ENCODE peak calls at places on chromosomes 6 and 20, in five cellular contexts. U is astrocyte of the cerebellum, Y is AG10803, C is fibroblast of the aortic adventitia, H is GM12865. T is an unnamed sample.

GRCh38 chr6:17349437-17349836 is 44.0 kb upstream of the CAP2 start:
- DNase-seq in U (no peak), Y (peak; percentile 38), C (no peak), H (no peak), T (no peak)

GRCh38 chr6:34227656-34228421 is 8.8 kb upstream of the HMGA1 start:
- DNase-seq in U (no peak), Y (no peak), C (no peak), H (no peak), T (no peak)

GRCh38 chr6:39948156-39948850 is 14.0 kb upstream of the MOCS1 start:
- DNase-seq in U (no peak), Y (no peak), C (no peak), H (no peak), T (no peak)

GRCh38 chr6:111888928-111889696 is 15.9 kb upstream of the FYN start:
- DNase-seq in U (no peak), Y (peak; percentile 29), C (peak; percentile 40), H (no peak), T (no peak)

GRCh38 chr6:14476793-14477531 is 359.4 kb downstream of the CD83 start:
- DNase-seq in U (peak; percentile 31), Y (peak; percentile 94), C (peak; percentile 97), H (no peak), T (no peak)

GRCh38 chr6:42978793-42979522 is at the start of gene PEX6:
- DNase-seq in U (peak; percentile 35), Y (peak; percentile 81), C (peak; percentile 72), H (peak; percentile 96), T (peak; percentile 85)

GRCh38 chr20:57498425-57499400 is 26.2 kb downstream of the CTCFL start:
- DNase-seq in U (no peak), Y (peak; percentile 21), C (peak; percentile 30), H (peak; percentile 70), T (no peak)

GRCh38 chr6:124792386-124792785 is 169.9 kb upstream of the RNF217 start:
- DNase-seq in U (no peak), Y (no peak), C (no peak), H (no peak), T (no peak)

GRCh38 chr6:29647927-29648642 is 8.8 kb upstream of the MOG start:
- DNase-seq in U (no peak), Y (peak; percentile 45), C (peak; percentile 61), H (no peak), T (no peak)

GRCh38 chr6:117795234-117795633 is 111.8 kb upstream of the SLC35F1 start:
- DNase-seq in U (no peak), Y (no peak), C (no peak), H (no peak), T (no peak)

GRCh38 chr6:113381957-113382356 is 475.2 kb upstream of the MARCKS start:
- DNase-seq in U (peak; percentile 86), Y (peak; percentile 82), C (peak; percentile 92), H (peak; percentile 80), T (peak; percentile 43)

GRCh38 chr6:112640895-112641294 is 293.8 kb downstream of the RFPL4B start:
- DNase-seq in U (peak; percentile 66), Y (peak; percentile 82), C (peak; percentile 67), H (no peak), T (no peak)

GRCh38 chr20:43138061-43138860 is 51.4 kb downstream of the PTPRT start:
- DNase-seq in U (no peak), Y (no peak), C (no peak), H (no peak), T (no peak)

GRCh38 chr6:106253194-106253593 is 72.4 kb downstream of the ATG5 start:
- DNase-seq in U (peak; percentile 57), Y (peak; percentile 91), C (peak; percentile 81), H (no peak), T (no peak)

GRCh38 chr6:68196645-68197044 is 438.4 kb upstream of the ADGRB3 start:
- DNase-seq in U (no peak), Y (peak; percentile 2), C (peak; percentile 51), H (peak; percentile 61), T (peak; percentile 21)

GRCh38 chr6:34391711-34392496 is 565 bp downstream of the NUDT3 start:
- DNase-seq in U (no peak), Y (peak; percentile 41), C (peak; percentile 45), H (peak; percentile 83), T (peak; percentile 37)

GRCh38 chr6:167107787-167108186 is 15.1 kb upstream of the CCR6 start:
- DNase-seq in U (no peak), Y (no peak), C (no peak), H (no peak), T (no peak)

GRCh38 chr6:157172830-157173536 is 150.3 kb downstream of the TMEM242 start:
- DNase-seq in U (no peak), Y (no peak), C (no peak), H (no peak), T (no peak)

GRCh38 chr6:44222987-44223470 is 366 bp upstream of the SLC29A1 start:
- DNase-seq in U (no peak), Y (no peak), C (no peak), H (no peak), T (no peak)

GRCh38 chr6:43021270-43022047 is at the start of gene RRP36:
- DNase-seq in U (no peak), Y (peak; percentile 65), C (peak; percentile 56), H (peak; percentile 77), T (peak; percentile 18)

GRCh38 chr20:18977441-18977840 is 163.9 kb downstream of the SCP2D1 start:
- DNase-seq in U (no peak), Y (no peak), C (no peak), H (no peak), T (no peak)

GRCh38 chr20:5474646-5475550 is 158.1 kb upstream of the PROKR2 start:
- DNase-seq in U (no peak), Y (no peak), C (peak; percentile 6), H (no peak), T (no peak)

GRCh38 chr6:147949981-147950622 is 392.5 kb upstream of the SASH1 start:
- DNase-seq in U (no peak), Y (no peak), C (no peak), H (no peak), T (no peak)

GRCh38 chr6:4280721-4281120 is 145.3 kb upstream of the ECI2 start:
- DNase-seq in U (peak; percentile 35), Y (peak; percentile 85), C (peak; percentile 86), H (no peak), T (no peak)

GRCh38 chr6:143536866-143537691 is 25.6 kb upstream of the FUCA2 start:
- DNase-seq in U (peak; percentile 18), Y (peak; percentile 57), C (peak; percentile 46), H (peak; percentile 70), T (no peak)

GRCh38 chr6:133746417-133746770 is 142.5 kb upstream of the TCF21 start:
- DNase-seq in U (no peak), Y (no peak), C (no peak), H (no peak), T (no peak)

GRCh38 chr20:51930775-51931174 is 128.5 kb upstream of the SALL4 start:
- DNase-seq in U (peak; percentile 35), Y (peak; percentile 35), C (peak; percentile 87), H (no peak), T (no peak)

GRCh38 chr20:63469019-63469712 is 3.3 kb downstream of the KCNQ2 start:
- DNase-seq in U (no peak), Y (no peak), C (no peak), H (no peak), T (no peak)

GRCh38 chr6:14401181-14401745 is 283.7 kb downstream of the CD83 start:
- DNase-seq in U (no peak), Y (peak; percentile 33), C (no peak), H (no peak), T (no peak)

GRCh38 chr6:100455230-100456124 is 9.2 kb downstream of the SIM1 start:
- DNase-seq in U (no peak), Y (no peak), C (no peak), H (no peak), T (no peak)

GRCh38 chr20:24951536-24952047 is 2.5 kb downstream of the CST7 start:
- DNase-seq in U (no peak), Y (no peak), C (no peak), H (no peak), T (no peak)

GRCh38 chr20:52142801-52143200 is 48.8 kb downstream of the ZFP64 start:
- DNase-seq in U (no peak), Y (no peak), C (no peak), H (no peak), T (no peak)

GRCh38 chr6:14130431-14131075 is 13.0 kb downstream of the CD83 start:
- DNase-seq in U (no peak), Y (no peak), C (peak; percentile 19), H (no peak), T (no peak)

GRCh38 chr20:61967300-61967699 is 98.4 kb downstream of the TAF4 start:
- DNase-seq in U (no peak), Y (no peak), C (no peak), H (no peak), T (no peak)
- TF ChIP-seq CTCF in U (no peak), Y (no peak), C (no peak), H (no peak), T (no peak)

DNA sequence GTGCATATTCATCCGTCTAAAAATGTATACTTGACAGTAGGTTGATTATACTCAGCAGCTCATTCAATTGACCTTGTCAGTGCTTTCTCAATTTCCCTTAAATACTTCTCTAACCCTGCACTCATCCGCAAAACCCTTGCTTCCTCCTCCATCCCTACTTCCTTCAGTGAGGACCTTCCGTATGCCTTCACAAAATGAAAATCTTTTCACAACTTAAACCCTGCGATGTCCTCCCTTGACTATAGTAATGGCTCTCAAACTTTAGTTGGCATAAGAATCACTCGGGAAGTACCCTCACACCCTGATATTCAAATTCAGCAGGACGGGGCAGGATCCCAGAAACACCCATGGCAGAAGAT is 5.2 kb downstream of the MBOAT1 start:
- DNase-seq in U (no peak), Y (no peak), C (no peak), H (no peak), T (no peak)
- H3K4me3 ChIP-seq in U (no peak overlapping the region), Y (no peak overlapping the region), C (no peak overlapping the region), H (peak overlapping the region; percentile 41), T (peak overlapping the region; percentile 47)

DNA sequence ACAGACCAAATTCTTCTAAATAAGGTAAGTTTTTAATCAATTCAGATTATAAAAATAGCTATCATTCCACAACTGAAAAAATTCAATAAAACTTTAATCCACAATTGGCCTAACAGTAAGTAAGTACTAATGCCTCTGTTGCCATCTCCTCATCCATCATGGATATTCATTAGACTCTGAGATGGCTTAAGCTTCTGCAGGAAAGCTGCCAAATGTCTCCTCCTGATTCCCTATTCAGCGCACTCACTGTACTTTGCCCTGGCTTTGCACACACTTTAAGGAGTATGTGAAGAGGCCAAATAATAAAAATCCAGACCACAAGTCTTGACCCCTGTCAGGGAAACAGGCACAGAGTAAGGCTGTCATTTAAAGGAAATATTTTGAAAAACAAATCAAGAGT is 23.6 kb downstream of the PGM3 start:
- DNase-seq in U (no peak), Y (peak; percentile 6), C (no peak), H (no peak), T (no peak)
- TF ChIP-seq CTCF in U (no peak), Y (no peak), C (no peak), H (no peak), T (no peak)

GRCh38 chr6:151452750-151453427 is 963 bp upstream of the RMND1 start:
- DNase-seq in U (no peak), Y (peak; percentile 15), C (peak; percentile 39), H (peak; percentile 12), T (no peak)
- H3K4me3 ChIP-seq in U (peak overlapping the region; percentile 93), Y (peak overlapping the region; percentile 63), C (peak overlapping the region; percentile 79), H (peak overlapping the region; percentile 91), T (peak overlapping the region; percentile 87)